ENCODE peak calls at places on chromosomes 1 and 21, in five cellular contexts. Q is GM23248, X is SK-N-SH, Y is hepatocyte, B is GM23338. O is an unnamed sample.

GRCh38 chr1:189429610-189430009 is 1048.1 kb downstream of the BRINP3 start:
- DNase-seq in Q (peak), X (peak), Y (peak), B (peak), O (peak)

GRCh38 chr1:64539808-64540207 is 69.9 kb downstream of the CACHD1 start:
- DNase-seq in Q (peak), X (no peak), Y (peak), B (no peak), O (no peak)

GRCh38 chr1:171740987-171741871 is 636 bp downstream of the VAMP4 start:
- DNase-seq in Q (peak), X (peak), Y (peak), B (peak), O (peak)

GRCh38 chr21:39153373-39153772 is 29.9 kb downstream of the PSMG1 start:
- DNase-seq in Q (peak), X (peak), Y (no peak), B (peak), O (peak)

GRCh38 chr1:68361511-68361910 is 88.2 kb downstream of the RPE65 start:
- DNase-seq in Q (no peak), X (no peak), Y (no peak), B (no peak), O (no peak)

GRCh38 chr1:184456189-184456588 is 69.4 kb downstream of the C1orf21 start:
- DNase-seq in Q (no peak), X (no peak), Y (no peak), B (no peak), O (no peak)

GRCh38 chr1:112776688-112777087 is 61.6 kb upstream of the PPM1J start:
- DNase-seq in Q (no peak), X (no peak), Y (no peak), B (no peak), O (no peak)

GRCh38 chr1:214108097-214108446 is 120.3 kb downstream of the PROX1 start:
- DNase-seq in Q (no peak), X (no peak), Y (no peak), B (peak), O (no peak)

GRCh38 chr1:205466612-205467236 is 10.9 kb upstream of the BLACAT1 start:
- DNase-seq in Q (no peak), X (no peak), Y (no peak), B (no peak), O (peak)

GRCh38 chr1:118995312-118996016 is 7.3 kb upstream of the TBX15 start:
- DNase-seq in Q (no peak), X (no peak), Y (no peak), B (no peak), O (no peak)

GRCh38 chr1:151563376-151563775 is 23.3 kb downstream of the TUFT1 start:
- DNase-seq in Q (no peak), X (no peak), Y (no peak), B (no peak), O (no peak)

GRCh38 chr1:23979387-23980005 is 631 bp downstream of the SRSF10 start:
- DNase-seq in Q (no peak), X (no peak), Y (no peak), B (peak), O (peak)

GRCh38 chr1:217896490-217896889 is 265.3 kb downstream of the SPATA17 start:
- DNase-seq in Q (peak), X (no peak), Y (no peak), B (no peak), O (no peak)

GRCh38 chr1:217895817-217896216 is 264.7 kb downstream of the SPATA17 start:
- DNase-seq in Q (no peak), X (no peak), Y (no peak), B (no peak), O (peak)

GRCh38 chr1:217892750-217893149 is 261.6 kb downstream of the SPATA17 start:
- DNase-seq in Q (peak), X (no peak), Y (no peak), B (no peak), O (no peak)

GRCh38 chr1:217889401-217889800 is 258.3 kb downstream of the SPATA17 start:
- DNase-seq in Q (peak), X (no peak), Y (peak), B (peak), O (peak)

DNA sequence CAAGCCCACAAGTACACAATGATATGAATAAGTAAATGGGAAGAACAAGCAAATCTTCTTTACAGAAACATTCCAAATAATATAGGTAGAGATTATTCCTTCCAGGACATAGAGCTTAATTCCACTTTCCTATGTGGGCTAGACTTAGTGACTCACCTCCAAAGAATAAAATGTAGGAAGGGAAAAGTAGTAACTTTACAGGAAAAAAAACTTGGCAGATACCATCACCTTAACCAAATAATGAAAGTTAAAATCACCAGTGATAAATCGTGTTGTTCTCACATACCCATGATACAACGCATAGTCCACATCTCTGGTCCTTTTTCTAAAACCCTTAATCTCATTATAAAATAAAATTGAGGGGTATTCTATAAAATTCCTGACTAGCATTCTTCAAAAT is 260.8 kb downstream of the SPATA17 start:
- DNase-seq in Q (no peak), X (no peak), Y (no peak), B (no peak), O (no peak)
- TF ChIP-seq EZH2phosphoT487 in Q (no peak), X (no peak), Y (no peak), B (no peak), O (no peak)

GRCh38 chr1:221294244-221294643 is 415.0 kb downstream of the HLX start:
- DNase-seq in Q (peak), X (no peak), Y (peak), B (no peak), O (no peak)
- TF ChIP-seq EZH2phosphoT487 in Q (no peak), X (no peak), Y (no peak), B (no peak), O (no peak)

GRCh38 chr1:39654291-39654690 is 14.8 kb upstream of the HEYL start:
- DNase-seq in Q (peak), X (no peak), Y (no peak), B (no peak), O (no peak)
- TF ChIP-seq EZH2phosphoT487 in Q (no peak), X (no peak), Y (no peak), B (no peak), O (no peak)

GRCh38 chr1:93140106-93140505 is 40.1 kb downstream of the TMED5 start:
- DNase-seq in Q (peak), X (no peak), Y (no peak), B (no peak), O (no peak)
- TF ChIP-seq EZH2phosphoT487 in Q (no peak), X (no peak), Y (no peak), B (no peak), O (no peak)

GRCh38 chr1:91895832-91896556 is 10.0 kb upstream of the TGFBR3 start:
- DNase-seq in Q (no peak), X (no peak), Y (no peak), B (no peak), O (no peak)
- TF ChIP-seq EZH2phosphoT487 in Q (no peak), X (no peak), Y (no peak), B (no peak), O (no peak)

DNA sequence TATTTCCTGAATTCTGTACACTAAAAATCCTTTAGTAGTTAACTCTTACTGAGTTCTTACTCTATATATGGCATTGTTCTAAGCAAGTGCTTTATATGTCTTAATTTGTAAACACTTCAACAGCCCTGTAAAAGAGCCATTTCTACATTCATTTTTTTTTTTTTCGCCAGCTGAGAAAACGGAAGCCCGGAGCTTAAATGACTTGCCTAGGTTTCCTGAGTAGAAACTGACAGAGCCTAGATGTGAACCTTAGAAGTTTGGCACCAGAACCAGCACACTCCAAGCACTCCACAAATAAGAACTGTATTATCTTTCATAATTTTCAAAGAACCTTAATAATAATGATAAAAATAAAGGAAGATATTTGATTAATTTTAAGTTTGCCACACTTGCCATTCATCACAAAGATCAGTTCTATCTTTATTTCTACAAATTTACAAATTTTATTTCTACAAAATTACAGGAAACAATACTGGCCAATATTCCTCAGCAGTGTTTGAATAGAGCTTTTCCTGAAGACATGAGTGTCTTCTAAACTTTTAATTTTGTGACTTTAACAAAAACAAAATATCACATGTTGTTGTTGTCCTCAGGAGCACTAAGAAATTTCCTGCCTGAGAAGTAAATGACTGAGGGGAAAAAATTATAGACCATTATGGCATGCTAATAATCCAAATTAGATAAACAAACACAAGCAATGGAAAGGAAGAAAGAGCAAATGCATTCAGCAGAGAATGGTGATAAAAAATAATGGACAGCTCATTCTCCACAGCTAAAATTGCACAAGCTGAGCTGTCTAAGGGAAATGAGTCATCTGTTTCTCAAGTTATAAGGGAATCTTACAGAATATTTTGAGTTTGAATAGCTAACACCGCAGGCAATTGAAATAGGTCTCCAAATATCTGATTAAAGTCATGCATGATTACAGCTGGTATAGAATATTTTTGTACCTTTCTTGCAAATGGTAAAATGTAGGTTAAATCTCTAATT is 71.2 kb downstream of the DPYD start:
- DNase-seq in Q (peak), X (no peak), Y (peak), B (no peak), O (no peak)
- TF ChIP-seq EZH2phosphoT487 in Q (no peak), X (no peak), Y (no peak), B (no peak), O (no peak)

GRCh38 chr1:76830373-76830772 is 36.9 kb upstream of the ST6GALNAC5 start:
- DNase-seq in Q (no peak), X (no peak), Y (no peak), B (no peak), O (no peak)

GRCh38 chr1:76833856-76834255 is 33.4 kb upstream of the ST6GALNAC5 start:
- DNase-seq in Q (no peak), X (no peak), Y (no peak), B (no peak), O (no peak)

GRCh38 chr1:76833151-76833550 is 34.1 kb upstream of the ST6GALNAC5 start:
- DNase-seq in Q (no peak), X (no peak), Y (no peak), B (no peak), O (no peak)

GRCh38 chr1:76832521-76832920 is 34.8 kb upstream of the ST6GALNAC5 start:
- DNase-seq in Q (no peak), X (no peak), Y (no peak), B (no peak), O (no peak)

DNA sequence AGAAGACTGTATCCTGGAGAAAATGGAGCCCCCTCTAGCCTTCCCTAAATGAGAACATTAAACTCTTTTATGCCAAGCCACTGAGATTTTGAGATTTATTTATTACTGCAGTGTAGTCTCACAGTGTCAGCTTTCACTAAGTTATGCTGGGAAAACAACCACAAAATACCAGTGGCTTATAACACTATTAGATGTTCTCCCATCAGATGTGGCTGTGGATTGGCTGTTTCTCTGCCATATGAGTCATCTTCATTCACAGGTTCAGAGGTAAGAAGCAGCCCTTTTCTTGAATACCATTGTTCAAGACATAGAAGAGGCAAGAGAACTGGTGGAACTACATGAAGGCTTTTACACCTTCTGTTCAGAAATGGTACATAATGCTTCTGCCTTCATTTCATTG is 32.1 kb upstream of the ST6GALNAC5 start:
- DNase-seq in Q (peak), X (no peak), Y (no peak), B (no peak), O (no peak)
- TF ChIP-seq EZH2phosphoT487 in Q (no peak), X (no peak), Y (no peak), B (no peak), O (no peak)

DNA sequence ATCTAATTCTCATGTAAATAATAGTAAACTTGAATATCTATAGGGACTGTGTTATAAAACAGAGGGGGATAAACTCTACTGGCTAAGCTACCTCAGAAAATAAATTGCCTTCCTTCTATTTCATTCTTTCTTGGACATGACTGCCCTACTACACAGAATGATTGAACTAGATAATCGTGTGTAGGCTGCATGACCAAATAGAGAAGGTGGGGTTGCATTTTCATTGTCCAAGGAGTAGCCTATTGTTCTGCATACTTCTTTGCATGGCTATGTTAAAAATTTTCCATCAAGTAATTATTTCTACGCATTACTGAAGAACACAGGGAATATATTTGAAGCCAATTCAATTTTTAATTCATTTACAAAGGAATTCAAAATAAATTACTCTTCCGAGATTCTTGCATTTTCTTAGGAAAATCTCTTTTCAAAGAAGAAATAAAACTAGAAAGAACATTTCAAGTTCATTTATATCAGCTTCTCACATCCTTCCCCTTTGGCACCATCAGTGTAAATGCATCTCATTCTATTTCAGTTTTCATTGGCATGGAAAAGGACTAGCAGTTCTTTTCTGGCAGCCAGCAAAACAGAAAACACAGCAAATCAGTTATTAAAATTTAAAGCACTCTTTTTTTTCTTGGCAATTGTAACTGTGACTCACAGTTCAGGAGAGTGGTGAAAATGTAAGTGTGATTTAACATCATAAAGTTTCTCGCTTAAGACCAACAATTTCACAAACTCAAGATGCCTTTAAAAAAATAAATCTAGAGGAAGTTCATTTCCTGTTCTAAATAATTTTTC is 714.8 kb downstream of the NCAM2 start:
- DNase-seq in Q (peak), X (no peak), Y (no peak), B (no peak), O (no peak)
- TF ChIP-seq EZH2phosphoT487 in Q (no peak), X (no peak), Y (no peak), B (no peak), O (no peak)